ENCODE peak calls at places on chromosomes 5 and 9, in six cellular contexts. L is substantia nigra; R is mesendoderm; W is stimulated activated CD8-positive, alpha-beta memory T cell treated with anti-CD3 and anti-CD28 coated beads, Interleukin-4, amount 100 ng/mL, for 4 hours; Z is stimulated activated naive CD4-positive, alpha-beta T cell; G is stromal cell of bone marrow. M is an unnamed sample.
A peak's percentile ranks its signal among the peaks of the same experiment; 100 is the strongest.

GRCh38 chr5:40838076-40838475 is 3.1 kb upstream of the RPL37 start:
- DNase-seq in R (no peak), W (no peak), L (no peak), Z (no peak), G (no peak), M (no peak)

GRCh38 chr5:56845277-56845676 is 29.9 kb downstream of the MAP3K1 start:
- DNase-seq in W (no peak), R (peak; percentile 53), Z (peak; percentile 14), G (no peak), L (no peak), M (no peak)

GRCh38 chr9:112174965-112175795 is at the start of gene SUSD1:
- DNase-seq in R (peak; percentile 53), L (peak; percentile 2), Z (no peak), G (no peak), W (no peak), M (no peak)

GRCh38 chr5:1416856-1417469 is 28.3 kb downstream of the SLC6A3 start:
- DNase-seq in L (no peak), W (no peak), R (no peak), Z (no peak), G (no peak), M (no peak)

GRCh38 chr9:99114846-99115500 is 10.1 kb downstream of the TGFBR1 start:
- DNase-seq in G (no peak), R (no peak), Z (no peak), L (no peak), W (no peak), M (no peak)

GRCh38 chr5:423233-423565 is 19.8 kb upstream of the EXOC3 start:
- DNase-seq in G (no peak), R (no peak), L (no peak), Z (no peak), W (no peak), M (no peak)

GRCh38 chr9:85038824-85039540 is 369.5 kb downstream of the NTRK2 start:
- DNase-seq in L (no peak), W (no peak), Z (no peak), R (no peak), G (no peak), M (no peak)

GRCh38 chr9:83448606-83449005 is 89.6 kb downstream of the FRMD3 start:
- DNase-seq in Z (no peak), R (no peak), W (no peak), L (no peak), G (no peak), M (no peak)

GRCh38 chr5:142724821-142725220 is 38.9 kb upstream of the FGF1 start:
- DNase-seq in R (no peak), G (no peak), Z (no peak), W (no peak), L (no peak), M (no peak)

GRCh38 chr9:37429441-37430285 is 7.2 kb downstream of the GRHPR start:
- DNase-seq in G (no peak), R (no peak), Z (no peak), L (no peak), W (no peak), M (no peak)

GRCh38 chr9:128286435-128286834 is 10.4 kb downstream of the SWI5 start:
- DNase-seq in W (no peak), Z (no peak), G (peak; percentile 19), L (peak; percentile 71), R (no peak), M (no peak)

GRCh38 chr5:38598994-38599611 is 42.7 kb upstream of the LIFR start:
- DNase-seq in L (no peak), Z (no peak), G (peak; percentile 67), R (peak; percentile 87), W (no peak), M (no peak)

GRCh38 chr5:77846422-77847128 is 70.4 kb upstream of the TBCA start:
- DNase-seq in G (no peak), R (no peak), L (no peak), Z (no peak), W (no peak), M (no peak)

GRCh38 chr5:122788371-122788770 is 13.5 kb downstream of the SNX2 start:
- DNase-seq in L (no peak), G (no peak), Z (no peak), R (no peak), W (no peak), M (no peak)

GRCh38 chr9:734831-735511 is 106.5 kb upstream of the DMRT1 start:
- DNase-seq in W (no peak), R (no peak), G (peak; percentile 93), L (peak; percentile 55), Z (no peak), M (no peak)

GRCh38 chr9:136090060-136090735 is 4.9 kb downstream of the NACC2 start:
- DNase-seq in G (no peak), R (no peak), Z (no peak), L (no peak), W (no peak), M (no peak)

GRCh38 chr9:113591899-113592625 is 128.5 kb downstream of the RGS3 start:
- DNase-seq in W (no peak), R (no peak), L (no peak), Z (no peak), G (no peak), M (no peak)

GRCh38 chr9:110986529-110986928 is 51.7 kb downstream of the LPAR1 start:
- DNase-seq in W (no peak), Z (no peak), R (no peak), L (no peak), G (no peak), M (no peak)

M was measured in esophagus squamous epithelium.